ENCODE peak calls at places on chromosomes 12 and 14, in six cellular contexts. U, X, V, L, B and K are unnamed samples.

GRCh38 chr14:23430733-23431105 is 4.7 kb downstream of the MYH7 start:
- DNase-seq in U (peak), X (no peak), V (no peak), L (no peak), B (no peak), K (no peak)

GRCh38 chr12:30989754-30990153 is 63.2 kb downstream of the TSPAN11 start:
- DNase-seq in U (no peak), X (no peak), V (no peak), L (peak), B (peak), K (no peak)

GRCh38 chr14:75871181-75871880 is 110.5 kb downstream of the TGFB3 start:
- DNase-seq in U (no peak), X (no peak), V (no peak), L (no peak), B (no peak), K (no peak)

GRCh38 chr14:95500201-95500681 is 16.2 kb downstream of the SYNE3 start:
- DNase-seq in U (no peak), X (no peak), V (no peak), L (no peak), B (peak), K (no peak)

GRCh38 chr12:74491374-74491773 is 46.3 kb upstream of the ATXN7L3B start:
- DNase-seq in U (no peak), X (no peak), V (no peak), L (no peak), B (no peak), K (no peak)

GRCh38 chr12:121803861-121804416 is at the start of gene SETD1B:
- DNase-seq in U (peak), X (peak), V (no peak), L (peak), B (no peak), K (peak)

GRCh38 chr14:90510208-90510607 is 113.4 kb downstream of the CALM1 start:
- DNase-seq in U (peak), X (no peak), V (no peak), L (no peak), B (no peak), K (no peak)

GRCh38 chr12:130920711-130921381 is 32.9 kb upstream of the ADGRD1 start:
- DNase-seq in U (peak), X (peak), V (no peak), L (no peak), B (no peak), K (peak)

GRCh38 chr12:108237272-108237671 is 101.8 kb downstream of the CMKLR1 start:
- DNase-seq in U (no peak), X (no peak), V (no peak), L (peak), B (peak), K (no peak)

GRCh38 chr12:79766705-79767464 is 76.1 kb upstream of the PAWR start:
- DNase-seq in U (no peak), X (no peak), V (no peak), L (no peak), B (no peak), K (no peak)

GRCh38 chr12:52607314-52607713 is 6.1 kb upstream of the KRT72 start:
- DNase-seq in U (no peak), X (no peak), V (no peak), L (no peak), B (no peak), K (no peak)

GRCh38 chr12:13816394-13816793 is 165.0 kb downstream of the GRIN2B start:
- DNase-seq in U (no peak), X (no peak), V (no peak), L (no peak), B (no peak), K (no peak)

GRCh38 chr12:48903982-48904411 is 21.3 kb downstream of the FKBP11 start:
- DNase-seq in U (peak), X (peak), V (no peak), L (peak), B (peak), K (peak)

GRCh38 chr12:54398995-54399793 is 14.7 kb upstream of the ZNF385A start:
- DNase-seq in U (peak), X (peak), V (no peak), L (peak), B (peak), K (peak)

GRCh38 chr12:124565071-124565491 is 2.3 kb downstream of the NCOR2 start:
- DNase-seq in U (no peak), X (peak), V (no peak), L (no peak), B (no peak), K (no peak)

GRCh38 chr12:83130178-83130577 is 443.5 kb downstream of the TMTC2 start:
- DNase-seq in U (no peak), X (no peak), V (no peak), L (no peak), B (no peak), K (no peak)

GRCh38 chr12:98580695-98581094 is 12.8 kb upstream of the SLC25A3 start:
- DNase-seq in U (no peak), X (no peak), V (no peak), L (no peak), B (no peak), K (no peak)

GRCh38 chr12:204261-204678 is 9.7 kb downstream of the SLC6A12 start:
- DNase-seq in U (no peak), X (no peak), V (no peak), L (no peak), B (no peak), K (no peak)

GRCh38 chr14:72892103-72892878 is 1.6 kb downstream of the DPF3 start:
- DNase-seq in U (no peak), X (peak), V (no peak), L (no peak), B (no peak), K (no peak)

GRCh38 chr14:75310295-75311059 is 31.8 kb downstream of the FOS start:
- DNase-seq in U (peak), X (peak), V (no peak), L (no peak), B (no peak), K (peak)

GRCh38 chr12:123071401-123072304 is 79.2 kb downstream of the PITPNM2 start:
- DNase-seq in U (peak), X (peak), V (no peak), L (no peak), B (no peak), K (no peak)

GRCh38 chr12:9118161-9118560 is 2.4 kb upstream of the A2M start:
- DNase-seq in U (no peak), X (no peak), V (no peak), L (no peak), B (no peak), K (no peak)

GRCh38 chr14:77458249-77458950 is 507 bp downstream of the AHSA1 start:
- DNase-seq in U (no peak), X (no peak), V (no peak), L (peak), B (peak), K (no peak)

GRCh38 chr14:74697543-74697942 is 15.3 kb downstream of the AREL1 start:
- DNase-seq in U (no peak), X (no peak), V (no peak), L (no peak), B (no peak), K (no peak)

GRCh38 chr14:67973415-67973814 is 153.8 kb downstream of the RAD51B start:
- DNase-seq in U (no peak), X (no peak), V (no peak), L (no peak), B (no peak), K (no peak)

GRCh38 chr12:65876898-65877721 is 52.8 kb downstream of the HMGA2 start:
- DNase-seq in U (no peak), X (peak), V (no peak), L (no peak), B (peak), K (no peak)

GRCh38 chr12:132651444-132652100 is 33.0 kb downstream of the P2RX2 start:
- DNase-seq in U (no peak), X (no peak), V (no peak), L (no peak), B (no peak), K (no peak)

GRCh38 chr14:22955702-22956575 is 951 bp downstream of the HAUS4 start:
- DNase-seq in U (peak), X (peak), V (no peak), L (no peak), B (peak), K (no peak)

GRCh38 chr12:53676715-53677611 is 1.1 kb upstream of the ATP5MC2 start:
- DNase-seq in U (peak), X (peak), V (no peak), L (no peak), B (no peak), K (peak)

GRCh38 chr12:13135336-13136178 is 32.1 kb upstream of the GSG1 start:
- DNase-seq in U (peak), X (peak), V (no peak), L (peak), B (no peak), K (peak)

GRCh38 chr14:90409209-90409730 is 12.4 kb downstream of the CALM1 start:
- DNase-seq in U (peak), X (no peak), V (no peak), L (no peak), B (no peak), K (peak)

GRCh38 chr12:82694970-82695369 is 8.3 kb downstream of the TMTC2 start:
- DNase-seq in U (no peak), X (no peak), V (no peak), L (no peak), B (no peak), K (no peak)

GRCh38 chr14:101198398-101199027 is 295.0 kb upstream of the RTL1 start:
- DNase-seq in U (peak), X (no peak), V (no peak), L (no peak), B (no peak), K (peak)

GRCh38 chr12:50925342-50925651 is 27.0 kb upstream of the HIGD1C start:
- DNase-seq in U (no peak), X (no peak), V (no peak), L (no peak), B (no peak), K (no peak)

GRCh38 chr14:61643546-61643945 is 51.8 kb upstream of the HIF1A start:
- DNase-seq in U (no peak), X (no peak), V (no peak), L (no peak), B (no peak), K (no peak)

GRCh38 chr14:35883677-35884293 is 57.6 kb downstream of the BRMS1L start:
- DNase-seq in U (no peak), X (no peak), V (no peak), L (peak), B (peak), K (no peak)

GRCh38 chr12:112514456-112514855 is 95.7 kb downstream of the PTPN11 start:
- DNase-seq in U (no peak), X (no peak), V (no peak), L (no peak), B (no peak), K (no peak)

GRCh38 chr12:112514926-112515642 is 96.3 kb downstream of the PTPN11 start:
- DNase-seq in U (no peak), X (no peak), V (no peak), L (no peak), B (no peak), K (no peak)

GRCh38 chr12:112515868-112516267 is 97.1 kb downstream of the PTPN11 start:
- DNase-seq in U (no peak), X (no peak), V (no peak), L (no peak), B (no peak), K (no peak)

GRCh38 chr12:112517730-112518129 is 99.0 kb downstream of the PTPN11 start:
- DNase-seq in U (no peak), X (no peak), V (no peak), L (no peak), B (no peak), K (no peak)

GRCh38 chr12:112518336-112518735 is 99.6 kb downstream of the PTPN11 start:
- DNase-seq in U (no peak), X (no peak), V (no peak), L (no peak), B (no peak), K (no peak)
- H3K27ac ChIP-seq in U (no peak), X (no peak), V (no peak), L (no peak), B (no peak), K (no peak)

DNA sequence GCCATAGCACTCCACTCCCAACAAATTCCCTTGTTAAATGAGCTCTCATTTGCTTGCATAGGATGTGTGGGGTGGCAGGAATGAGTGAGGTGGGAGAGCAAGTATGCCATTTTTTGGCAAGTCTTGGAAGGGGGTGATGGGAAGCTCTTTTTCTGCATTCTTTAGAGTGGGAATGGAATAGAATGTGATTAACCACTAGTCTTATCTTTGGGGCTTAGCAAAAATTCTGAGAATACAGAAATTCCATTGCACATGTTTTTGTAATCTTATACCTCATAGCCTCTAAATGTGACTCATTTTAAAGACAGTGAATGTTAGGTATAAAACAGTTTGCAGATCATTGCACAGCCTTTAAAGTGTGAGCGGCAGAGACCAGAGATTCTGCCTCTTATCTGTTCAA is 28.4 kb upstream of the NEDD1 start:
- DNase-seq in U (no peak), X (no peak), V (no peak), L (no peak), B (no peak), K (no peak)
- TF ChIP-seq POLR2A in U (no peak), X (no peak), V (no peak), L (no peak), B (no peak), K (no peak)

GRCh38 chr12:111936869-111937268 is 76.1 kb downstream of the TMEM116 start:
- DNase-seq in U (no peak), X (no peak), V (no peak), L (no peak), B (no peak), K (no peak)
- H3K27ac ChIP-seq in U (no peak), X (no peak), V (no peak), L (no peak), B (no peak), K (peak)

DNA sequence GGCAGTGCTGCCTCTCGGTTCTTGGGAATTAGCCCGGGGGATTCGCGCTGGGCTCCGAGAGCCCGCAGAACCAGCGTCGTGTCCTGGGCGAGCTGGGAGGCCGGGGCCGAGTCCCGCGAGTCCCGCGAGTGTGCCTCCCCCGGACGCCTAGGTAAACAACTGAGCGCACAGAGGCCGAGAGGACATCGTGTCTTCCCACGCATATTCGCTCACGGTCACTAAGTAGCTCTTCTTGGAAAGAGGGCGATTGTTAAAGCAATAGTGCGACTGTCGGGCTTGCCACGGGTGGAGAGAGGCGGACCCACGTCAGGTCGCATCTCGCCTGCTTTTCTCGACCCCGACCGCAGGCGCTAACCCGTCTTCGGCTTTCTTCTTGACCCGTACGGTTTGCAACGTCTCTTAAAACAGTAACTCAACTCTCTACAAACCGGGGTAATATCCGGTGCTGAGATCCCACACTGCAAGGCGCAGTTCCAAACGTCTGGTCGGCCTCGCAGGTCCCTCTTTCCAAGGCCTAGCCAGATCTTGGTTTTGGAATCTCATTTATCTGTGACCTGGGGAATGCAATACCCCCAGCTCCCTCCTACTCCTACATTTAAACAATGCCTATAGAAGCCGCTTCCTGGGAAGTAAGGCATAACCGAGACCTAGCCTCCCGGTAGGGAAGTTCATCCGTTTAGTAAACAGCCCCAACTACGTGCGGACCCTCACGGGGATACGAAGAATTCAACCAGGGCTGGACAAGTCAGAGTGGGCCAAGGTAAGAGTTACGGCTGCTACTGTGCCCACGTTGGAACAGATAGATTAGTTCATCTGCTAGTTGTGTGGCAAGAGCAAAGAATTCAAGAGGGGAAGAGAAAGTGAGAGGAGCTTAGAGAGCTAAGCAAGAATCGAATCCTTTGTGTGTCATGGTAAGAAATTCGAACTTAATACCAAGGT is 736 bp upstream of the PHLDA1 start:
- DNase-seq in U (no peak), X (peak), V (no peak), L (peak), B (peak), K (no peak)
- TF ChIP-seq POLR2A in U (no peak), X (no peak), V (no peak), L (peak), B (peak), K (no peak)

GRCh38 chr14:54343276-54344121 is 53.3 kb upstream of the CDKN3 start:
- DNase-seq in U (no peak), X (no peak), V (no peak), L (no peak), B (peak), K (no peak)
- H3K27ac ChIP-seq in U (no peak), X (no peak), V (no peak), L (no peak), B (no peak), K (no peak)

GRCh38 chr14:20472566-20473206 is 3.5 kb downstream of the PNP start:
- DNase-seq in U (no peak), X (no peak), V (no peak), L (no peak), B (no peak), K (no peak)

GRCh38 chr14:20478915-20479314 is 9.7 kb downstream of the PNP start:
- DNase-seq in U (no peak), X (no peak), V (no peak), L (no peak), B (no peak), K (no peak)

GRCh38 chr14:20482382-20482781 is 13.2 kb downstream of the PNP start:
- DNase-seq in U (no peak), X (no peak), V (no peak), L (peak), B (no peak), K (no peak)

GRCh38 chr14:20476795-20477194 is 7.6 kb downstream of the PNP start:
- DNase-seq in U (no peak), X (no peak), V (no peak), L (no peak), B (no peak), K (no peak)

GRCh38 chr14:20477211-20477876 is 8.1 kb downstream of the PNP start:
- DNase-seq in U (no peak), X (no peak), V (no peak), L (peak), B (no peak), K (no peak)
- TF ChIP-seq POLR2A in U (no peak), X (no peak), V (no peak), L (no peak), B (no peak), K (no peak)

GRCh38 chr12:113237748-113238147 is 16.5 kb downstream of the TPCN1 start:
- DNase-seq in U (peak), X (no peak), V (no peak), L (peak), B (no peak), K (no peak)

GRCh38 chr12:113238309-113238708 is 17.0 kb downstream of the TPCN1 start:
- DNase-seq in U (peak), X (no peak), V (no peak), L (peak), B (no peak), K (no peak)

GRCh38 chr12:113235976-113236375 is 14.7 kb downstream of the TPCN1 start:
- DNase-seq in U (no peak), X (no peak), V (no peak), L (no peak), B (no peak), K (no peak)

GRCh38 chr12:113234483-113234882 is 13.2 kb downstream of the TPCN1 start:
- DNase-seq in U (no peak), X (no peak), V (no peak), L (no peak), B (no peak), K (no peak)

GRCh38 chr12:113236539-113237354 is 15.5 kb downstream of the TPCN1 start:
- DNase-seq in U (no peak), X (no peak), V (no peak), L (no peak), B (no peak), K (no peak)
- H3K27ac ChIP-seq in U (no peak), X (no peak), V (peak), L (no peak), B (no peak), K (no peak)

GRCh38 chr12:57744194-57744776 is 554 bp upstream of the TSPAN31 start:
- DNase-seq in U (peak), X (peak), V (peak), L (peak), B (no peak), K (peak)

GRCh38 chr12:57743769-57744168 is 1.1 kb upstream of the TSPAN31 start:
- DNase-seq in U (no peak), X (no peak), V (no peak), L (no peak), B (no peak), K (no peak)

GRCh38 chr12:57746025-57746424 is 1.2 kb downstream of the TSPAN31 start:
- DNase-seq in U (no peak), X (no peak), V (no peak), L (no peak), B (no peak), K (no peak)

GRCh38 chr12:57745485-57745881 is 644 bp downstream of the TSPAN31 start:
- DNase-seq in U (no peak), X (no peak), V (no peak), L (no peak), B (no peak), K (no peak)

GRCh38 chr12:57744777-57745484 is at the start of gene TSPAN31:
- DNase-seq in U (peak), X (peak), V (peak), L (peak), B (peak), K (peak)
- TF ChIP-seq POLR2A in U (no peak), X (peak), V (peak), L (peak), B (peak), K (peak)

GRCh38 chr12:21962821-21963220 is 21.6 kb upstream of the ABCC9 start:
- DNase-seq in U (no peak), X (no peak), V (no peak), L (no peak), B (no peak), K (no peak)
- H3K27ac ChIP-seq in U (no peak), X (no peak), V (no peak), L (no peak), B (no peak), K (no peak)

DNA sequence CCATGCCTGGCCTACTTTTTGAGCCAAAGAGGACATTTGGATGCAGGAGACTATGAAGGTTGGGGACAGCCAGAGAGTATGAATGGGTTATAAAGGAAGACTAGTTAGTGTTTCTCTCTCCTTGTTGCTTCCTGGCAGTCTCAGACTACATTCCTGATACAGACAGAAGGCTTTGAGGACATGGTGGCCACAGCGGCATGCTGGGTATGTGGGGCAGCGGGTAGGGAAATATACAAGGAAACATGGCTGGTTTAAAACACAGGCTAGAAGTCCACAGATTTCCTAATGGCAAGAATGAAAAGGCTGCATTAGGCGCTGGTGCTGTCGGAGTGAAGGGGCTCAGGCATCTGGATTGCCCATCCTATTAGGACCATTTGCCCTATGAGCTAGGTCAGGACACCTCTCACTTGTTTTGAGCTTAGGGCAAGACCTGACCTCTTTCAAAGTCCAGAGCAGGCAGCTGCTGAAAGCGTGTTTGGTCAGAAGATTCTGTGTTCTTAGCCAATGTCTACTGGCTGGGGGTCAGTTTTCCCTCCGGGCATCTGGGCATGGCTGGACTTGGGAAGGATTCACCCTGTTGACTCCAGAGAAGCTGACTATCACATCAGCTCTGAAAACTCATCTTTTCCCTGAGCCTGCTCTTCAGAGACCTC is 20.1 kb upstream of the FBXO21 start:
- DNase-seq in U (no peak), X (no peak), V (no peak), L (no peak), B (no peak), K (no peak)
- TF ChIP-seq POLR2A in U (no peak), X (no peak), V (no peak), L (no peak), B (no peak), K (no peak)